ENCODE peak calls at places on chromosomes 12 and 14, in four cellular contexts. One of them, this sample, is unnamed.

GRCh38 chr12:31005944-31006361 is 67.7 kb upstream of the DDX11 start:
- DNase-seq in kidney epithelial cell: peak
- DNase-seq in stimulated activated CD4-positive, alpha-beta T cell treated with anti-CD3 and anti-CD28 coated beads, Interleukin-4, amount 100 ng/mL, for 24 hours: no peak
- DNase-seq in activated T-helper 1 cell treated with anti-CD3 and anti-CD28 coated beads, Interleukin-12 subunit alpha, Interleukin-12 subunit beta, Interleukin-2, Interleukin-4 antibody, amounts not matched to agents 30 ng/mL and 10 ng/mL and 1 ng/mL, durations not matched to agents 14 hours and 24 hours and 36 hours: no peak
- DNase-seq in this sample: no peak

GRCh38 chr14:99809376-99809775 is 16.2 kb downstream of the EML1 start:
- DNase-seq in kidney epithelial cell: no peak
- DNase-seq in stimulated activated CD4-positive, alpha-beta T cell treated with anti-CD3 and anti-CD28 coated beads, Interleukin-4, amount 100 ng/mL, for 24 hours: no peak
- DNase-seq in activated T-helper 1 cell treated with anti-CD3 and anti-CD28 coated beads, Interleukin-12 subunit alpha, Interleukin-12 subunit beta, Interleukin-2, Interleukin-4 antibody, amounts not matched to agents 30 ng/mL and 10 ng/mL and 1 ng/mL, durations not matched to agents 14 hours and 24 hours and 36 hours: no peak
- DNase-seq in this sample: no peak

GRCh38 chr12:84986586-84986985 is 49.5 kb downstream of the TSPAN19 start:
- DNase-seq in kidney epithelial cell: no peak
- DNase-seq in stimulated activated CD4-positive, alpha-beta T cell treated with anti-CD3 and anti-CD28 coated beads, Interleukin-4, amount 100 ng/mL, for 24 hours: no peak
- DNase-seq in activated T-helper 1 cell treated with anti-CD3 and anti-CD28 coated beads, Interleukin-12 subunit alpha, Interleukin-12 subunit beta, Interleukin-2, Interleukin-4 antibody, amounts not matched to agents 30 ng/mL and 10 ng/mL and 1 ng/mL, durations not matched to agents 14 hours and 24 hours and 36 hours: no peak
- DNase-seq in this sample: no peak

GRCh38 chr12:108798551-108799221 is 58.7 kb downstream of the SSH1 start:
- DNase-seq in kidney epithelial cell: no peak
- DNase-seq in stimulated activated CD4-positive, alpha-beta T cell treated with anti-CD3 and anti-CD28 coated beads, Interleukin-4, amount 100 ng/mL, for 24 hours: no peak
- DNase-seq in activated T-helper 1 cell treated with anti-CD3 and anti-CD28 coated beads, Interleukin-12 subunit alpha, Interleukin-12 subunit beta, Interleukin-2, Interleukin-4 antibody, amounts not matched to agents 30 ng/mL and 10 ng/mL and 1 ng/mL, durations not matched to agents 14 hours and 24 hours and 36 hours: no peak
- DNase-seq in this sample: no peak

GRCh38 chr12:6563448-6564050 is 4.5 kb downstream of the NOP2 start:
- DNase-seq in kidney epithelial cell: no peak
- DNase-seq in stimulated activated CD4-positive, alpha-beta T cell treated with anti-CD3 and anti-CD28 coated beads, Interleukin-4, amount 100 ng/mL, for 24 hours: peak
- DNase-seq in activated T-helper 1 cell treated with anti-CD3 and anti-CD28 coated beads, Interleukin-12 subunit alpha, Interleukin-12 subunit beta, Interleukin-2, Interleukin-4 antibody, amounts not matched to agents 30 ng/mL and 10 ng/mL and 1 ng/mL, durations not matched to agents 14 hours and 24 hours and 36 hours: peak
- DNase-seq in this sample: peak

GRCh38 chr14:61077946-61078738 is 97.1 kb downstream of the SLC38A6 start:
- DNase-seq in kidney epithelial cell: no peak
- DNase-seq in stimulated activated CD4-positive, alpha-beta T cell treated with anti-CD3 and anti-CD28 coated beads, Interleukin-4, amount 100 ng/mL, for 24 hours: no peak
- DNase-seq in activated T-helper 1 cell treated with anti-CD3 and anti-CD28 coated beads, Interleukin-12 subunit alpha, Interleukin-12 subunit beta, Interleukin-2, Interleukin-4 antibody, amounts not matched to agents 30 ng/mL and 10 ng/mL and 1 ng/mL, durations not matched to agents 14 hours and 24 hours and 36 hours: no peak
- DNase-seq in this sample: no peak

GRCh38 chr12:12685305-12685704 is 10.7 kb downstream of the GPR19 start:
- DNase-seq in kidney epithelial cell: no peak
- DNase-seq in stimulated activated CD4-positive, alpha-beta T cell treated with anti-CD3 and anti-CD28 coated beads, Interleukin-4, amount 100 ng/mL, for 24 hours: no peak
- DNase-seq in activated T-helper 1 cell treated with anti-CD3 and anti-CD28 coated beads, Interleukin-12 subunit alpha, Interleukin-12 subunit beta, Interleukin-2, Interleukin-4 antibody, amounts not matched to agents 30 ng/mL and 10 ng/mL and 1 ng/mL, durations not matched to agents 14 hours and 24 hours and 36 hours: no peak
- DNase-seq in this sample: no peak

GRCh38 chr14:67487937-67488893 is at the start of gene TMEM229B:
- DNase-seq in kidney epithelial cell: no peak
- DNase-seq in stimulated activated CD4-positive, alpha-beta T cell treated with anti-CD3 and anti-CD28 coated beads, Interleukin-4, amount 100 ng/mL, for 24 hours: peak
- DNase-seq in activated T-helper 1 cell treated with anti-CD3 and anti-CD28 coated beads, Interleukin-12 subunit alpha, Interleukin-12 subunit beta, Interleukin-2, Interleukin-4 antibody, amounts not matched to agents 30 ng/mL and 10 ng/mL and 1 ng/mL, durations not matched to agents 14 hours and 24 hours and 36 hours: peak
- DNase-seq in this sample: peak

GRCh38 chr12:52670506-52670905 is 9.7 kb downstream of the KRT1 start:
- DNase-seq in kidney epithelial cell: no peak
- DNase-seq in stimulated activated CD4-positive, alpha-beta T cell treated with anti-CD3 and anti-CD28 coated beads, Interleukin-4, amount 100 ng/mL, for 24 hours: no peak
- DNase-seq in activated T-helper 1 cell treated with anti-CD3 and anti-CD28 coated beads, Interleukin-12 subunit alpha, Interleukin-12 subunit beta, Interleukin-2, Interleukin-4 antibody, amounts not matched to agents 30 ng/mL and 10 ng/mL and 1 ng/mL, durations not matched to agents 14 hours and 24 hours and 36 hours: no peak
- DNase-seq in this sample: no peak

GRCh38 chr12:101086490-101086889 is 123.5 kb downstream of the SLC5A8 start:
- DNase-seq in kidney epithelial cell: no peak
- DNase-seq in stimulated activated CD4-positive, alpha-beta T cell treated with anti-CD3 and anti-CD28 coated beads, Interleukin-4, amount 100 ng/mL, for 24 hours: no peak
- DNase-seq in activated T-helper 1 cell treated with anti-CD3 and anti-CD28 coated beads, Interleukin-12 subunit alpha, Interleukin-12 subunit beta, Interleukin-2, Interleukin-4 antibody, amounts not matched to agents 30 ng/mL and 10 ng/mL and 1 ng/mL, durations not matched to agents 14 hours and 24 hours and 36 hours: no peak
- DNase-seq in this sample: no peak